ENCODE peak calls at places on chromosomes 11 and 22, in four cellular contexts. E is cardiac fibroblast, Z is transverse colon, J is cardiac muscle cell. S is an unnamed sample.

GRCh38 chr11:3201677-3202181 is 16.9 kb downstream of the MRGPRG start:
- DNase-seq in E (no peak), Z (peak), J (no peak), S (no peak)

GRCh38 chr11:43992138-43992537 is 49.7 kb downstream of the C11orf96 start:
- DNase-seq in E (no peak), Z (no peak), J (no peak), S (no peak)

GRCh38 chr11:65316979-65317786 is 2.5 kb downstream of the CDC42EP2 start:
- DNase-seq in E (peak), Z (peak), J (no peak), S (no peak)

GRCh38 chr11:124481365-124482323 is 36.1 kb upstream of the OR8B8 start:
- DNase-seq in E (peak), Z (no peak), J (peak), S (no peak)

GRCh38 chr22:23922921-23923320 is 28.7 kb downstream of the MIF start:
- DNase-seq in E (no peak), Z (no peak), J (no peak), S (no peak)

GRCh38 chr22:25409240-25409639 is 155.2 kb upstream of the GRK3 start:
- DNase-seq in E (no peak), Z (no peak), J (no peak), S (no peak)

GRCh38 chr22:20783844-20784723 is 10.2 kb downstream of the SERPIND1 start:
- DNase-seq in E (peak), Z (peak), J (peak), S (no peak)

GRCh38 chr11:128324051-128324481 is 263.3 kb downstream of the ETS1 start:
- DNase-seq in E (no peak), Z (no peak), J (no peak), S (no peak)

GRCh38 chr22:23178512-23179254 is 1.6 kb upstream of the BCR start:
- DNase-seq in E (peak), Z (peak), J (peak), S (no peak)

GRCh38 chr11:27215471-27216267 is 147.3 kb downstream of the CCDC34 start:
- DNase-seq in E (no peak), Z (no peak), J (no peak), S (no peak)

GRCh38 chr22:41140365-41140957 is 48.1 kb downstream of the EP300 start:
- DNase-seq in E (no peak), Z (no peak), J (peak), S (no peak)

GRCh38 chr11:57542582-57542981 is 5.2 kb downstream of the SMTNL1 start:
- DNase-seq in E (no peak), Z (no peak), J (no peak), S (no peak)

GRCh38 chr11:134272381-134273316 is 3.5 kb upstream of the GLB1L3 start:
- DNase-seq in E (peak), Z (no peak), J (peak), S (no peak)

GRCh38 chr22:46861468-46861867 is 99.0 kb downstream of the TBC1D22A start:
- DNase-seq in E (no peak), Z (no peak), J (no peak), S (no peak)

GRCh38 chr22:39287076-39287743 is 32.2 kb downstream of the RPL3 start:
- DNase-seq in E (no peak), Z (peak), J (no peak), S (no peak)

GRCh38 chr11:122207505-122207904 is 91.5 kb upstream of the BLID start:
- DNase-seq in E (peak), Z (no peak), J (no peak), S (no peak)

GRCh38 chr22:46941958-46942815 is 179.7 kb downstream of the TBC1D22A start:
- DNase-seq in E (no peak), Z (no peak), J (no peak), S (no peak)

GRCh38 chr11:101430236-101430635 is 153.6 kb downstream of the TRPC6 start:
- DNase-seq in E (no peak), Z (no peak), J (no peak), S (no peak)

GRCh38 chr11:101429708-101430107 is 154.1 kb downstream of the TRPC6 start:
- DNase-seq in E (no peak), Z (no peak), J (no peak), S (no peak)

GRCh38 chr11:101434241-101434640 is 149.6 kb downstream of the TRPC6 start:
- DNase-seq in E (no peak), Z (no peak), J (no peak), S (no peak)

GRCh38 chr11:101428918-101429317 is 154.9 kb downstream of the TRPC6 start:
- DNase-seq in E (peak), Z (no peak), J (peak), S (peak)
- TF ChIP-seq CTCF in E (peak), Z (peak), J (peak), S (peak)

GRCh38 chr11:125494601-125494986 is 1.5 kb downstream of the FEZ1 start:
- DNase-seq in E (no peak), Z (no peak), J (no peak), S (no peak)
- H3K4me3 ChIP-seq in E (peak), Z (no peak), J (peak), S (no peak)

GRCh38 chr11:78907636-78908035 is 333.0 kb upstream of the NARS2 start:
- DNase-seq in E (no peak), Z (no peak), J (no peak), S (peak)

GRCh38 chr11:78905756-78906155 is 331.1 kb upstream of the NARS2 start:
- DNase-seq in E (no peak), Z (no peak), J (no peak), S (no peak)

GRCh38 chr11:78901831-78902230 is 327.2 kb upstream of the NARS2 start:
- DNase-seq in E (no peak), Z (no peak), J (no peak), S (no peak)

GRCh38 chr11:78898376-78898775 is 323.7 kb upstream of the NARS2 start:
- DNase-seq in E (no peak), Z (no peak), J (no peak), S (no peak)

GRCh38 chr11:78902771-78903507 is 328.3 kb upstream of the NARS2 start:
- DNase-seq in E (no peak), Z (no peak), J (no peak), S (no peak)
- TF ChIP-seq CTCF in E (no peak), Z (no peak), J (no peak), S (no peak)

DNA sequence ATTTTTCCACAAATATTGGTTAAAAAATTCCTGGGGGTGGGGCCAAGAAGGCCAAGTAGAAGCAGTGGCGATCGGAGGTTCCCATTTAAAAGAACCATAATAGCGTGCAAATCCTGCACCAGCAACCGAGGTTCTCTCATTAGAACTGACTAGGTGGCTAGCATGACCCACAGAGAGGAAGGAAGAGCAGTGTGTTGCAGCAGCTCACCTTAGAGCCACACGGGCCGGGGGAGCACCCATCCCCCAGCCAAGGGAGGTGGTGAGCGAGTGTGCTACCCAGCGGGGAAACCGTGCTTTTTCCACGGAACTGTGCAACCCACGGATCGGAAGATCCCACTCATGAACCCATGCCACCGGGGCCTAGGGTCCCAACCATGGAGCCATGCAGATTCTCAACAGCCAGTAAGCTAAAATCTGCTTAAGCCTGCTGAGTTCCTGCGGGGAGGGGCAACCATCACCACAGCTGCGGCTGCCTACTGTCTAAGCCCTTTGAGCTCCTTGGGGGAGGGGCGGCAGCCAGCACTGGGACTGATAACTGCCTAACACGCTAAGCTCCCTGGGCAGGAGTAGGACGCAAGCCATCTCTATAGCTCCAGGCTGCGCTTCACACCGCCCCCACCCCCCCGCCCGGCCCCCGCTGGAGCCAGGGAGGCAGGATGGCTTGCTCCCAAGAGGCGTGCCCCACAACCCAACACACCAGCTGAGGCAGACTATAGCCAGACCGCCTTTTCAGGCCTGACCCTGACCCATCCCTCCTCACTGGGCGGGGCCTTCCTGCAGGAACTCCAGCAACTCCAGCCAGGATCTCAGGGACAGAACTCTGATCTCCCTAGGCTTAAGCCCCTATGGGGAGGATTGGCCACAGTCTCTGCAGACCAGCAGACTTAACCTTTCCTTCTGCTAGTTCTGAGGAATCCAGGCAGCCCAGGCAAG is 20.9 kb upstream of the HTATIP2 start:
- DNase-seq in E (no peak), Z (no peak), J (peak), S (no peak)
- H3K4me3 ChIP-seq in E (no peak), Z (no peak), J (no peak), S (no peak)

DNA sequence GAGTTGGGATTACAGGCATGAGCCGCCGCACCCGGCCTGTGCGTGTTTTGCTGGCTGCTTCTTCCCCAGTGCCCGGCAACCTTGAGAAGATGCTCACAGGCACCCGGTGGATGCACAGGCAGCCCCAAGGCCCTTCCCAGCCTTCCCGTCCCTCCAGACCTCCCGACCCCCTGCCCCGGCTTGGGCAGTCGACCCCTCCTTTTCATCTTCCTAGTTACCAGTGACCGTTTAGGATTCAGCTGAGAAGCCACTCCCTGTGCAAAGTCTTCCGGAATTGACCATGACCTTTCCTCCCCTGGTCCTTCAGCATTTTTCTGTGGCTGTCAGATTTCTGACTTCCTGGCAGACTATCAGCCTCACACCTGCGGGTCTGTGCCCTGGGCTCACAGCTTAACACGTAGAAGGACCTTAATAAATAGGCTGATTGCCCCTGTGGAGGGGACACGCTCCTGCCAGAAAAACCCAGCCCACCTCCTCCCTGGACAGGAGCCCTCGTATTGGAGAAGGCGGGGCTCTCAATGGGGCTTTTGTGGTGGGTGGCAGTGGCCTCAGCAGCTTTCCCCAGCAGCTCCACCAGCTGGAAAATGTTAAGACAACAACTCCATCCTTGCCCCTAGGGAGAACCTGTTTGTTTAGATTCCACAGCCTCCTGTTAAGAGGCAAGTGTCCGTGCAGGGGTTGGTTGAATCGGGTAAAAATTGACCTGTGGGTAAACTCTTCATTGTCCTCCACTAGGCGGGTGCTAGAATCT is 10.4 kb upstream of the ANO1 start:
- DNase-seq in E (no peak), Z (no peak), J (peak), S (peak)
- TF ChIP-seq CTCF in E (no peak), Z (no peak), J (no peak), S (no peak)

DNA sequence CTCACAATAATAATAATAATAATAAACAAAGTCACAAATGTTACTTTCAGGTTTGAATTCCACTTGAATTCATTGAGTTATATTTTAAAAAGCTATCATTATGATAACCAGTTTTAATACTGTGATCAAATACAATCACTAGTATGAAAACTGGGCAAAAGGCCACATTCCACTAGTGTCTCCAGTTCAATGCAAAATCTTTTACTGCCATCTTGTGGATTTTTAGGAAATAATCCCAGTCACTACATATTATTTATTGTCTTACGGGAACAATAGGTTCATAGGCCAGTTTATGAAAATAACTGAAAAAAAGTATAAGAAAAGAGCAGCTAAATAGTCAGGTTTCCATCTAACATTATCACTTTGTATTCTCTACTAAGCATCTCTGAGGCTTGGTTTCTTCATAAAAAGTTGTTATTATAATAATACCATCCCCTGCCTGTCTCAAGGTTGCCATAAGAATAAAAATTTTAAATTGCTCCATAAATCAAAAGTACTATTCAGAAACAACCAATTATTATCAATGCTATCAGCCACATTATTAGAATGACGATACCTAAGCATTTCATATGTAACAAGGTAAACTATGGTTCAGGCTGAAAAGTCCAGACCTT is 533.9 kb upstream of the CCDC90B start:
- DNase-seq in E (peak), Z (no peak), J (peak), S (peak)
- H3K4me3 ChIP-seq in E (no peak), Z (no peak), J (no peak), S (no peak)

S was measured in LNCaP clone FGC.